ENCODE peak calls at places on chromosomes 7 and 10, in four cellular contexts. U is HTR-8/SVneo; A is stimulated activated CD8-positive, alpha-beta memory T cell treated with anti-CD3 and anti-CD28 coated beads, Interleukin-15, amount 100 ng/mL, for 24 hours; H is body of pancreas. K is an unnamed sample.

GRCh38 chr10:68075550-68076004 is 494 bp upstream of the HERC4 start:
- DNase-seq in U (no peak), A (no peak), H (no peak), K (no peak)

GRCh38 chr7:77982926-77983550 is 184.5 kb downstream of the PHTF2 start:
- DNase-seq in U (no peak), A (no peak), H (no peak), K (no peak)

GRCh38 chr7:157678503-157678902 is 341.7 kb downstream of the DNAJB6 start:
- DNase-seq in U (no peak), A (no peak), H (peak; percentile 3), K (no peak)

GRCh38 chr10:71458387-71458786 is 61.7 kb downstream of the CDH23 start:
- DNase-seq in U (no peak), A (no peak), H (no peak), K (no peak)

GRCh38 chr7:4883352-4884144 is at the start of gene RADIL:
- DNase-seq in U (peak; percentile 98), A (peak; percentile 85), H (peak; percentile 95), K (peak; percentile 81)

GRCh38 chr10:29304259-29305030 is 15.6 kb downstream of the LYZL1 start:
- DNase-seq in U (peak; percentile 53), A (no peak), H (peak; percentile 60), K (no peak)

GRCh38 chr7:30225863-30226361 is 58.5 kb upstream of the ZNRF2 start:
- DNase-seq in U (no peak), A (no peak), H (peak; percentile 73), K (no peak)

GRCh38 chr10:11757452-11757819 is 15.3 kb downstream of the ECHDC3 start:
- DNase-seq in U (no peak), A (no peak), H (peak; percentile 65), K (no peak)

GRCh38 chr7:78437118-78437517 is 638.5 kb downstream of the PHTF2 start:
- DNase-seq in U (no peak), A (no peak), H (no peak), K (no peak)

GRCh38 chr10:101940916-101941315 is 97.3 kb upstream of the KCNIP2 start:
- DNase-seq in U (no peak), A (no peak), H (no peak), K (no peak)

GRCh38 chr7:92889081-92889480 is 52.7 kb upstream of the CDK6 start:
- DNase-seq in U (no peak), A (no peak), H (no peak), K (no peak)

GRCh38 chr7:157808042-157808441 is 471.2 kb downstream of the DNAJB6 start:
- DNase-seq in U (no peak), A (no peak), H (no peak), K (no peak)

GRCh38 chr7:101557978-101558741 is 70.9 kb downstream of the MYL10 start:
- DNase-seq in U (no peak), A (no peak), H (peak; percentile 3), K (no peak)

GRCh38 chr7:128408709-128409434 is 910 bp downstream of the IMPDH1 start:
- DNase-seq in U (no peak), A (no peak), H (no peak), K (no peak)

GRCh38 chr10:14474656-14475055 is 143.9 kb upstream of the FRMD4A start:
- DNase-seq in U (no peak), A (no peak), H (no peak), K (no peak)

GRCh38 chr10:60032723-60033122 is 126.4 kb upstream of the CCDC6 start:
- DNase-seq in U (peak; percentile 41), A (no peak), H (peak; percentile 60), K (no peak)

GRCh38 chr7:152523916-152524315 is 88.1 kb upstream of the KMT2C start:
- DNase-seq in U (no peak), A (no peak), H (no peak), K (no peak)

K was measured in T-cell.